ENCODE peak calls at places on chromosomes 3 and 15, in four cellular contexts. One of them, this sample, is unnamed.

GRCh38 chr3:173411288-173412064 is 13.9 kb downstream of the NLGN1 start:
- DNase-seq in right lobe of liver: no peak
- DNase-seq in K562: peak; percentile 4
- DNase-seq in SK-N-MC: peak; percentile 72
- DNase-seq in this sample: peak; percentile 12

GRCh38 chr3:177676148-177676547 is 478.9 kb upstream of the TBL1XR1 start:
- DNase-seq in right lobe of liver: no peak
- DNase-seq in K562: no peak
- DNase-seq in SK-N-MC: peak; percentile 88
- DNase-seq in this sample: no peak

GRCh38 chr15:35713733-35714132 is 167.8 kb upstream of the DPH6 start:
- DNase-seq in right lobe of liver: no peak
- DNase-seq in K562: no peak
- DNase-seq in SK-N-MC: no peak
- DNase-seq in this sample: no peak

GRCh38 chr3:20043398-20043797 is 3.2 kb downstream of the KAT2B start:
- DNase-seq in right lobe of liver: peak; percentile 92
- DNase-seq in K562: peak; percentile 36
- DNase-seq in SK-N-MC: no peak
- DNase-seq in this sample: no peak

GRCh38 chr3:159077860-159078259 is 276.0 kb downstream of the MFSD1 start:
- DNase-seq in right lobe of liver: no peak
- DNase-seq in K562: no peak
- DNase-seq in SK-N-MC: no peak
- DNase-seq in this sample: no peak

GRCh38 chr15:53110999-53111398 is 320.9 kb upstream of the ONECUT1 start:
- DNase-seq in right lobe of liver: no peak
- DNase-seq in K562: no peak
- DNase-seq in SK-N-MC: no peak
- DNase-seq in this sample: no peak

GRCh38 chr15:47737424-47737823 is 20.1 kb downstream of the SEMA6D start:
- DNase-seq in right lobe of liver: no peak
- DNase-seq in K562: no peak
- DNase-seq in SK-N-MC: no peak
- DNase-seq in this sample: no peak

GRCh38 chr3:146221276-146221675 is 29.6 kb downstream of the PLSCR4 start:
- DNase-seq in right lobe of liver: no peak
- DNase-seq in K562: no peak
- DNase-seq in SK-N-MC: no peak
- DNase-seq in this sample: no peak

GRCh38 chr3:17979248-17979647 is 236.8 kb upstream of the TBC1D5 start:
- DNase-seq in right lobe of liver: no peak
- DNase-seq in K562: peak; percentile 12
- DNase-seq in SK-N-MC: no peak
- DNase-seq in this sample: no peak

GRCh38 chr15:76626611-76627010 is 278.5 kb downstream of the SCAPER start:
- DNase-seq in right lobe of liver: no peak
- DNase-seq in K562: no peak
- DNase-seq in SK-N-MC: no peak
- DNase-seq in this sample: no peak

GRCh38 chr15:84911879-84912660 is 27.6 kb downstream of the SLC28A1 start:
- DNase-seq in right lobe of liver: peak; percentile 91
- DNase-seq in K562: peak; percentile 48
- DNase-seq in SK-N-MC: no peak
- DNase-seq in this sample: no peak

GRCh38 chr3:34364345-34364744 is 565.9 kb downstream of the PDCD6IP start:
- DNase-seq in right lobe of liver: no peak
- DNase-seq in K562: no peak
- DNase-seq in SK-N-MC: no peak
- DNase-seq in this sample: no peak

GRCh38 chr15:31296304-31297220 is 30.1 kb upstream of the KLF13 start:
- DNase-seq in right lobe of liver: peak; percentile 93
- DNase-seq in K562: no peak
- DNase-seq in SK-N-MC: no peak
- DNase-seq in this sample: no peak

GRCh38 chr15:98433856-98434255 is 214.5 kb upstream of the IGF1R start:
- DNase-seq in right lobe of liver: no peak
- DNase-seq in K562: no peak
- DNase-seq in SK-N-MC: no peak
- DNase-seq in this sample: no peak

GRCh38 chr3:129917423-129918007 is 24.0 kb upstream of the TMCC1 start:
- DNase-seq in right lobe of liver: no peak
- DNase-seq in K562: no peak
- DNase-seq in SK-N-MC: no peak
- DNase-seq in this sample: no peak

GRCh38 chr3:19934098-19934566 is at the start of gene EFHB:
- DNase-seq in right lobe of liver: peak; percentile 32
- DNase-seq in K562: peak; percentile 94
- DNase-seq in SK-N-MC: no peak
- DNase-seq in this sample: peak; percentile 16

GRCh38 chr3:52406791-52407510 is 38.0 kb downstream of the SEMA3G start:
- DNase-seq in right lobe of liver: no peak
- DNase-seq in K562: no peak
- DNase-seq in SK-N-MC: no peak
- DNase-seq in this sample: no peak

GRCh38 chr3:147419062-147419701 is 10.0 kb downstream of the ZIC1 start:
- DNase-seq in right lobe of liver: no peak
- DNase-seq in K562: peak; percentile 60
- DNase-seq in SK-N-MC: no peak
- DNase-seq in this sample: peak; percentile 88

GRCh38 chr15:45099549-45100165 is 14.3 kb downstream of the DUOX2 start:
- DNase-seq in right lobe of liver: no peak
- DNase-seq in K562: no peak
- DNase-seq in SK-N-MC: no peak
- DNase-seq in this sample: no peak

GRCh38 chr3:127754411-127755304 is 67.7 kb downstream of the MGLL start:
- DNase-seq in right lobe of liver: no peak
- DNase-seq in K562: no peak
- DNase-seq in SK-N-MC: no peak
- DNase-seq in this sample: no peak

GRCh38 chr15:92880796-92881569 is 19.1 kb upstream of the CHD2 start:
- DNase-seq in right lobe of liver: no peak
- DNase-seq in K562: no peak
- DNase-seq in SK-N-MC: no peak
- DNase-seq in this sample: no peak

GRCh38 chr3:120353463-120353862 is 4.3 kb upstream of the LRRC58 start:
- DNase-seq in right lobe of liver: no peak
- DNase-seq in K562: no peak
- DNase-seq in SK-N-MC: no peak
- DNase-seq in this sample: no peak

GRCh38 chr3:123447749-123448502 is 964 bp downstream of the ADCY5 start:
- DNase-seq in right lobe of liver: peak; percentile 41
- DNase-seq in K562: peak; percentile 51
- DNase-seq in SK-N-MC: no peak
- DNase-seq in this sample: no peak

GRCh38 chr15:38612159-38612863 is 47.7 kb upstream of the RASGRP1 start:
- DNase-seq in right lobe of liver: no peak
- DNase-seq in K562: no peak
- DNase-seq in SK-N-MC: no peak
- DNase-seq in this sample: no peak

GRCh38 chr15:83436513-83437158 is 10.5 kb upstream of the SH3GL3 start:
- DNase-seq in right lobe of liver: no peak
- DNase-seq in K562: peak; percentile 55
- DNase-seq in SK-N-MC: no peak
- DNase-seq in this sample: peak; percentile 16

GRCh38 chr15:88900309-88900981 is 5.1 kb upstream of the HAPLN3 start:
- DNase-seq in right lobe of liver: no peak
- DNase-seq in K562: no peak
- DNase-seq in SK-N-MC: no peak
- DNase-seq in this sample: no peak

GRCh38 chr15:74182131-74182530 is 8.6 kb downstream of the ISLR start:
- DNase-seq in right lobe of liver: no peak
- DNase-seq in K562: no peak
- DNase-seq in SK-N-MC: no peak
- DNase-seq in this sample: no peak

GRCh38 chr3:33897306-33897705 is 98.9 kb downstream of the PDCD6IP start:
- DNase-seq in right lobe of liver: no peak
- DNase-seq in K562: no peak
- DNase-seq in SK-N-MC: no peak
- DNase-seq in this sample: no peak

GRCh38 chr3:187550446-187550845 is 119.7 kb downstream of the SST start:
- DNase-seq in right lobe of liver: no peak
- DNase-seq in K562: no peak
- DNase-seq in SK-N-MC: no peak
- DNase-seq in this sample: no peak

GRCh38 chr3:193348686-193349085 is 29.9 kb downstream of the ATP13A5 start:
- DNase-seq in right lobe of liver: no peak
- DNase-seq in K562: no peak
- DNase-seq in SK-N-MC: no peak
- DNase-seq in this sample: no peak

DNA sequence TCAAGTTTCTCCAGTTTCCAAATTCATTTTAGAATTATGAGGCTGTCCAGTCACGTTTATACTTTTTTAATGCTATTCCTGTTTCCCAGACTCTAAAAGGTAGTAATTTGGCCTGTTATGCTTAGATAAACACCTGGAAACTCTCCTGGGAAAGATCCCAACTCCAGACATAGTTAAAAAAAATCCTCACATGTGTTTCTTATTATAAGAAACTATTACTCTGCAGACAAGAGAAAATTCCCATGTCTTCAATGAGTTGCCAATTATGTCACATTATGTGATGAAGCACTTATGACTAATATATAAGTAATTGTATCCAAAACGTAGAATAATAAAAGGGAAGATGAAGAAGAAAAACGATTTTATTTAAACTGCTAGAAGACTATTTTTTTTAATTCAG is 137.1 kb upstream of the TMC3 start:
- DNase-seq in right lobe of liver: no peak
- DNase-seq in K562: no peak
- DNase-seq in SK-N-MC: no peak
- DNase-seq in this sample: no peak
- H3K4me3 ChIP-seq in right lobe of liver: no peak overlapping the region
- H3K4me3 ChIP-seq in K562: no peak overlapping the region
- H3K4me3 ChIP-seq in SK-N-MC: no peak overlapping the region
- H3K4me3 ChIP-seq in this sample: no peak overlapping the region

GRCh38 chr3:168040624-168041208 is 55.0 kb downstream of the GOLIM4 start:
- DNase-seq in right lobe of liver: no peak
- DNase-seq in K562: peak; percentile 50
- DNase-seq in SK-N-MC: peak; percentile 83
- DNase-seq in this sample: peak; percentile 29
- H3K36me3 ChIP-seq in right lobe of liver: peaks cover 25% of the 10 kb centered on the region
- H3K36me3 ChIP-seq in K562: peaks cover 72% of the 10 kb centered on the region
- H3K36me3 ChIP-seq in SK-N-MC: no peaks in the 10 kb centered on the region
- H3K36me3 ChIP-seq in this sample: peaks cover 39% of the 10 kb centered on the region

GRCh38 chr15:69565066-69565465 is 112.4 kb downstream of the RPLP1 start:
- DNase-seq in right lobe of liver: no peak
- DNase-seq in K562: no peak
- DNase-seq in SK-N-MC: no peak
- DNase-seq in this sample: no peak
- H3K27ac ChIP-seq in right lobe of liver: no peak overlapping the region
- H3K27ac ChIP-seq in K562: no peak overlapping the region
- H3K27ac ChIP-seq in SK-N-MC: no peak overlapping the region
- H3K27ac ChIP-seq in this sample: no peak overlapping the region

DNA sequence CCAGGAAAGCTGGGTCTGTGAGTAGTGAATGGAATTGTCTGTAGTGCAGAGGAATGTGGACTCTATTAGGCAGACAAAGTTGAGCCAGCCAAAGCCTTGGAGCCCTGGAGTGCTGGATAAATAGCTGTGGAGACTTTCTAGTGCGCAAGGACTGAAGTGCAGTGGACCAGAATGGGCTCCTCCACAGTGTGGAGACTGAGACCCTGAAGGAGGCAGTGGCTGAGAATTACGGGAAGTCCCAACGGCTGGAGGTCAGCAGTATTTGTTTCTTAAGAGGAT is 902 bp downstream of the ZNF662 start:
- DNase-seq in right lobe of liver: no peak
- DNase-seq in K562: no peak
- DNase-seq in SK-N-MC: no peak
- DNase-seq in this sample: no peak
- H3K4me3 ChIP-seq in right lobe of liver: no peak overlapping the region
- H3K4me3 ChIP-seq in K562: no peak overlapping the region
- H3K4me3 ChIP-seq in SK-N-MC: no peak overlapping the region
- H3K4me3 ChIP-seq in this sample: no peak overlapping the region

GRCh38 chr3:47001731-47002489 is 22.4 kb downstream of the NBEAL2 start:
- DNase-seq in right lobe of liver: peak; percentile 15
- DNase-seq in K562: no peak
- DNase-seq in SK-N-MC: no peak
- DNase-seq in this sample: no peak
- H3K36me3 ChIP-seq in right lobe of liver: peaks cover 14% of the 10 kb centered on the region
- H3K36me3 ChIP-seq in K562: peaks cover 100% of the 10 kb centered on the region
- H3K36me3 ChIP-seq in SK-N-MC: no peaks in the 10 kb centered on the region
- H3K36me3 ChIP-seq in this sample: peaks cover 66% of the 10 kb centered on the region

GRCh38 chr3:155960060-155960459 is 89.6 kb downstream of the GMPS start:
- DNase-seq in right lobe of liver: no peak
- DNase-seq in K562: no peak
- DNase-seq in SK-N-MC: no peak
- DNase-seq in this sample: no peak
- H3K27ac ChIP-seq in right lobe of liver: no peak overlapping the region
- H3K27ac ChIP-seq in K562: no peak overlapping the region
- H3K27ac ChIP-seq in SK-N-MC: no peak overlapping the region
- H3K27ac ChIP-seq in this sample: no peak overlapping the region

GRCh38 chr3:143979041-143979440 is 7.4 kb downstream of the DIPK2A start:
- DNase-seq in right lobe of liver: no peak
- DNase-seq in K562: no peak
- DNase-seq in SK-N-MC: no peak
- DNase-seq in this sample: no peak

GRCh38 chr3:143975549-143976152 is 4.0 kb downstream of the DIPK2A start:
- DNase-seq in right lobe of liver: no peak
- DNase-seq in K562: peak; percentile 66
- DNase-seq in SK-N-MC: peak; percentile 74
- DNase-seq in this sample: no peak

GRCh38 chr3:143979813-143980212 is 8.2 kb downstream of the DIPK2A start:
- DNase-seq in right lobe of liver: no peak
- DNase-seq in K562: no peak
- DNase-seq in SK-N-MC: no peak
- DNase-seq in this sample: no peak

GRCh38 chr3:143978263-143978631 is 6.6 kb downstream of the DIPK2A start:
- DNase-seq in right lobe of liver: no peak
- DNase-seq in K562: no peak
- DNase-seq in SK-N-MC: no peak
- DNase-seq in this sample: no peak

GRCh38 chr3:143977326-143978262 is 6.0 kb downstream of the DIPK2A start:
- DNase-seq in right lobe of liver: no peak
- DNase-seq in K562: peak; percentile 1
- DNase-seq in SK-N-MC: no peak
- DNase-seq in this sample: no peak
- H3K4me3 ChIP-seq in right lobe of liver: no peak overlapping the region
- H3K4me3 ChIP-seq in K562: no peak overlapping the region
- H3K4me3 ChIP-seq in SK-N-MC: no peak overlapping the region
- H3K4me3 ChIP-seq in this sample: no peak overlapping the region

This sample was measured in WERI-Rb-1.